ENCODE peak calls at places on chromosomes 5 and 9, in five cellular contexts. K is K562, R is retinal pigment epithelial cell, J is foreskin fibroblast, B is kidney epithelial cell. N is an unnamed sample.
A peak's percentile ranks its signal among the peaks of the same experiment; 100 is the strongest.

GRCh38 chr9:96418074-96418919 is at the start of gene ZNF367:
- DNase-seq in K (peak; percentile 91), R (peak; percentile 91), J (peak; percentile 98), B (peak; percentile 84), N (peak; percentile 99)

GRCh38 chr5:73544429-73545402 is 20.7 kb downstream of the ANKRA2 start:
- DNase-seq in K (no peak), R (no peak), J (no peak), B (no peak), N (peak; percentile 91)

GRCh38 chr5:23072179-23072578 is 219.0 kb upstream of the CDH12 start:
- DNase-seq in K (no peak), R (no peak), J (no peak), B (no peak), N (no peak)

GRCh38 chr9:107794259-107794658 is 304.7 kb upstream of the KLF4 start:
- DNase-seq in K (peak; percentile 22), R (no peak), J (no peak), B (no peak), N (no peak)

GRCh38 chr9:2337602-2338001 is 284.0 kb upstream of the VLDLR start:
- DNase-seq in K (no peak), R (no peak), J (no peak), B (no peak), N (no peak)

GRCh38 chr5:62686692-62687091 is 108.1 kb downstream of the LRRC70 start:
- DNase-seq in K (no peak), R (no peak), J (no peak), B (no peak), N (no peak)

GRCh38 chr9:133732351-133733073 is 5.6 kb downstream of the SARDH start:
- DNase-seq in K (no peak), R (no peak), J (no peak), B (no peak), N (no peak)

GRCh38 chr5:96431376-96432244 is 1.4 kb downstream of the PCSK1 start:
- DNase-seq in K (no peak), R (no peak), J (peak; percentile 50), B (no peak), N (peak; percentile 30)

GRCh38 chr9:128416014-128416413 is 4.6 kb upstream of the CERCAM start:
- DNase-seq in K (no peak), R (no peak), J (no peak), B (no peak), N (peak; percentile 79)

GRCh38 chr9:137199411-137200121 is 975 bp downstream of the TPRN start:
- DNase-seq in K (no peak), R (no peak), J (no peak), B (no peak), N (no peak)

GRCh38 chr5:92890841-92891244 is 690.2 kb downstream of the NR2F1-AS1 start:
- DNase-seq in K (no peak), R (peak; percentile 72), J (no peak), B (no peak), N (no peak)

GRCh38 chr9:95023217-95024003 is 294.1 kb downstream of the FANCC start:
- DNase-seq in K (no peak), R (no peak), J (peak; percentile 79), B (peak; percentile 87), N (peak; percentile 84)

DNA sequence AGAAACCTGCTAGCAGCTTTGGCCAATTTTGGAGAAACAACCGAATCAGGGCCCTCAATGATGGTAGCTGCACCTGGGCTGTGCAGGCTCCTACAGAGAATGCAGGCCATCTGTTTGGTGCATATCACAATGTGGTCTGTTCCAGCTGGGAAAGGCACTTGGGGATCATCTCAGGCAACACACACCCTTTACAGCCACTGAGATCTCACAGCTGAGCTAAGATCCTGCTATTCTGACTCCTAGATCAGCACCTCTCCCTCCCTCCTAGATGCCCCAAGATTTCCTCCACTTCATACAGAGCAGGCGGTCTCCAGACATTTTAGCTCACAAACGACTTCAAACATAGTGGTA is 100.7 kb downstream of the SH3TC2 start:
- DNase-seq in K (no peak), R (no peak), J (no peak), B (no peak), N (no peak)
- H3K4me3 ChIP-seq in K (no peak overlapping the region), R (no peak overlapping the region), J (no peak overlapping the region), B (no peak overlapping the region), N (peak overlapping the region; percentile 3)

GRCh38 chr5:17412760-17413671 is 85.0 kb upstream of the TAF11L2 start:
- DNase-seq in K (no peak), R (no peak), J (no peak), B (no peak), N (peak; percentile 21)
- TF ChIP-seq CTCF in K (no peak), R (no peak), J (no peak), B (no peak), N (no peak)

GRCh38 chr9:113875420-113875916 is 641 bp upstream of the ZNF618 start:
- DNase-seq in K (no peak), R (no peak), J (peak; percentile 7), B (no peak), N (no peak)
- H3K4me3 ChIP-seq in K (peak overlapping the region; percentile 28), R (peak overlapping the region; percentile 49), J (peak overlapping the region; percentile 50), B (peak overlapping the region; percentile 41), N (peak overlapping the region; percentile 26)

GRCh38 chr5:179337227-179338122 is 7.8 kb downstream of the ADAMTS2 start:
- DNase-seq in K (no peak), R (no peak), J (no peak), B (no peak), N (no peak)
- TF ChIP-seq CTCF in K (no peak), R (no peak), J (no peak), B (no peak), N (no peak)

DNA sequence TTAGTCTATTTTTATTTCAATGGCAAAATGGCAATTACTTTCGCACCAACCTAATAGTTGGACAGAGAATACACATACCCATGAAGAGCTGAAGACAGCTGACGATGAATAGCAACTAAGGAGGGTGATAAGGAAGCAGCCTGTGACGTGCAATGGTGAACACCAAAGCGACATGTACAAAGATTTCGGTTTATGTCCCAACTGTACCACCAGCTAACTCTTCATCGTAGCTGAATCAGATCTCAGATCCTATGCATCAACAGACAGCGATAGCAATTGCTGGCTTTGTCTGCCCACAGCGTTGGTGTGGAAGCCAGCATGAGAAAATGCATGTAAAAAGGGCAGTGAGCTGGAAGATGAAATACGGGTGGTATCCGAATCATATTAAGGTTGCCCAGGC is 130.6 kb upstream of the ANKH start:
- DNase-seq in K (no peak), R (no peak), J (no peak), B (no peak), N (no peak)
- H3K4me3 ChIP-seq in K (no peak overlapping the region), R (no peak overlapping the region), J (no peak overlapping the region), B (no peak overlapping the region), N (no peak overlapping the region)

N was measured in epithelial cell of esophagus.